ENCODE peak calls at places on chromosomes 6 and 20, in four cellular contexts. One of them, this sample, is unnamed.

GRCh38 chr6:25175216-25175615 is 104.0 kb upstream of the CARMIL1 start:
- DNase-seq in GM12878: no peak
- DNase-seq in H1: no peak
- DNase-seq in HepG2: no peak
- DNase-seq in this sample: peak

GRCh38 chr6:32624565-32624964 is 12.6 kb upstream of the HLA-DQA1 start:
- DNase-seq in GM12878: no peak
- DNase-seq in H1: no peak
- DNase-seq in HepG2: no peak
- DNase-seq in this sample: no peak

GRCh38 chr6:145673504-145673903 is 61.8 kb downstream of the EPM2A start:
- DNase-seq in GM12878: no peak
- DNase-seq in H1: no peak
- DNase-seq in HepG2: peak
- DNase-seq in this sample: no peak

GRCh38 chr20:2838170-2838797 is 2.2 kb downstream of the PCED1A start:
- DNase-seq in GM12878: peak
- DNase-seq in H1: no peak
- DNase-seq in HepG2: no peak
- DNase-seq in this sample: no peak

GRCh38 chr20:49501917-49502316 is 19.4 kb upstream of the KCNB1 start:
- DNase-seq in GM12878: no peak
- DNase-seq in H1: no peak
- DNase-seq in HepG2: peak
- DNase-seq in this sample: peak

GRCh38 chr20:25195962-25196700 is 619 bp downstream of the ENTPD6 start:
- DNase-seq in GM12878: no peak
- DNase-seq in H1: peak
- DNase-seq in HepG2: peak
- DNase-seq in this sample: peak

GRCh38 chr6:139883776-139884175 is 509.3 kb upstream of the CITED2 start:
- DNase-seq in GM12878: no peak
- DNase-seq in H1: no peak
- DNase-seq in HepG2: no peak
- DNase-seq in this sample: no peak

GRCh38 chr6:40990301-40990700 is 48.7 kb downstream of the UNC5CL start:
- DNase-seq in GM12878: no peak
- DNase-seq in H1: no peak
- DNase-seq in HepG2: no peak
- DNase-seq in this sample: no peak

GRCh38 chr20:49452011-49452482 is 30.4 kb downstream of the KCNB1 start:
- DNase-seq in GM12878: no peak
- DNase-seq in H1: no peak
- DNase-seq in HepG2: no peak
- DNase-seq in this sample: no peak

GRCh38 chr20:45325367-45325766 is 17.3 kb upstream of the MATN4 start:
- DNase-seq in GM12878: no peak
- DNase-seq in H1: no peak
- DNase-seq in HepG2: no peak
- DNase-seq in this sample: no peak

GRCh38 chr20:37903317-37904007 is 535 bp downstream of the VSTM2L start:
- DNase-seq in GM12878: no peak
- DNase-seq in H1: peak
- DNase-seq in HepG2: no peak
- DNase-seq in this sample: peak

GRCh38 chr6:165895421-165896165 is 232.6 kb upstream of the PDE10A start:
- DNase-seq in GM12878: no peak
- DNase-seq in H1: no peak
- DNase-seq in HepG2: no peak
- DNase-seq in this sample: no peak

GRCh38 chr20:53805895-53806384 is 212.3 kb upstream of the ZNF217 start:
- DNase-seq in GM12878: no peak
- DNase-seq in H1: no peak
- DNase-seq in HepG2: no peak
- DNase-seq in this sample: peak

GRCh38 chr6:156731436-156731835 is 45.7 kb upstream of the ARID1B start:
- DNase-seq in GM12878: no peak
- DNase-seq in H1: no peak
- DNase-seq in HepG2: no peak
- DNase-seq in this sample: peak

GRCh38 chr6:101195581-101195980 is 197.9 kb upstream of the GRIK2 start:
- DNase-seq in GM12878: no peak
- DNase-seq in H1: no peak
- DNase-seq in HepG2: no peak
- DNase-seq in this sample: no peak

GRCh38 chr6:89530982-89531381 is 98.0 kb downstream of the ANKRD6 start:
- DNase-seq in GM12878: no peak
- DNase-seq in H1: no peak
- DNase-seq in HepG2: no peak
- DNase-seq in this sample: no peak

GRCh38 chr6:126285871-126286270 is 54.0 kb upstream of the CENPW start:
- DNase-seq in GM12878: no peak
- DNase-seq in H1: no peak
- DNase-seq in HepG2: no peak
- DNase-seq in this sample: no peak

GRCh38 chr6:113383701-113384100 is 473.4 kb upstream of the MARCKS start:
- DNase-seq in GM12878: no peak
- DNase-seq in H1: no peak
- DNase-seq in HepG2: no peak
- DNase-seq in this sample: no peak

GRCh38 chr6:110661426-110661825 is 153.8 kb downstream of the CDK19 start:
- DNase-seq in GM12878: no peak
- DNase-seq in H1: no peak
- DNase-seq in HepG2: no peak
- DNase-seq in this sample: no peak

GRCh38 chr6:30121446-30122065 is 8.7 kb upstream of the TRIM31 start:
- DNase-seq in GM12878: no peak
- DNase-seq in H1: no peak
- DNase-seq in HepG2: no peak
- DNase-seq in this sample: no peak

GRCh38 chr6:53441035-53441493 is 92.3 kb upstream of the ELOVL5 start:
- DNase-seq in GM12878: no peak
- DNase-seq in H1: no peak
- DNase-seq in HepG2: no peak
- DNase-seq in this sample: no peak

GRCh38 chr20:11140359-11140758 is 466.6 kb upstream of the JAG1 start:
- DNase-seq in GM12878: no peak
- DNase-seq in H1: no peak
- DNase-seq in HepG2: no peak
- DNase-seq in this sample: no peak

GRCh38 chr6:161135695-161136591 is 137.9 kb downstream of the AGPAT4 start:
- DNase-seq in GM12878: peak
- DNase-seq in H1: no peak
- DNase-seq in HepG2: peak
- DNase-seq in this sample: no peak

GRCh38 chr6:168967556-168967955 is 286.1 kb downstream of the THBS2 start:
- DNase-seq in GM12878: no peak
- DNase-seq in H1: no peak
- DNase-seq in HepG2: no peak
- DNase-seq in this sample: no peak

GRCh38 chr20:50110141-50111047 is 2.6 kb downstream of the UBE2V1 start:
- DNase-seq in GM12878: peak
- DNase-seq in H1: no peak
- DNase-seq in HepG2: peak
- DNase-seq in this sample: peak

GRCh38 chr6:5093231-5094015 is 8.3 kb downstream of the PPP1R3G start:
- DNase-seq in GM12878: no peak
- DNase-seq in H1: no peak
- DNase-seq in HepG2: no peak
- DNase-seq in this sample: no peak

GRCh38 chr6:111423960-111424846 is 58.8 kb downstream of the REV3L start:
- DNase-seq in GM12878: no peak
- DNase-seq in H1: no peak
- DNase-seq in HepG2: no peak
- DNase-seq in this sample: no peak

GRCh38 chr6:40962241-40962640 is 76.8 kb downstream of the UNC5CL start:
- DNase-seq in GM12878: peak
- DNase-seq in H1: no peak
- DNase-seq in HepG2: peak
- DNase-seq in this sample: peak

GRCh38 chr20:51497542-51498467 is 44.7 kb downstream of the NFATC2 start:
- DNase-seq in GM12878: peak
- DNase-seq in H1: no peak
- DNase-seq in HepG2: no peak
- DNase-seq in this sample: no peak

GRCh38 chr6:38113810-38114577 is 294.5 kb downstream of the ZFAND3 start:
- DNase-seq in GM12878: no peak
- DNase-seq in H1: no peak
- DNase-seq in HepG2: no peak
- DNase-seq in this sample: no peak

GRCh38 chr6:5507056-5507722 is 245.9 kb downstream of the FARS2 start:
- DNase-seq in GM12878: peak
- DNase-seq in H1: no peak
- DNase-seq in HepG2: no peak
- DNase-seq in this sample: no peak

GRCh38 chr20:34141293-34141692 is 29.2 kb upstream of the EIF2S2 start:
- DNase-seq in GM12878: no peak
- DNase-seq in H1: no peak
- DNase-seq in HepG2: no peak
- DNase-seq in this sample: no peak

GRCh38 chr20:26208296-26209091 is 511.8 kb upstream of the ZNF337 start:
- DNase-seq in GM12878: no peak
- DNase-seq in H1: peak
- DNase-seq in HepG2: no peak
- DNase-seq in this sample: no peak

GRCh38 chr20:45059022-45059728 is 41.8 kb downstream of the KCNS1 start:
- DNase-seq in GM12878: no peak
- DNase-seq in H1: no peak
- DNase-seq in HepG2: no peak
- DNase-seq in this sample: no peak

GRCh38 chr6:142013286-142013685 is 119.4 kb upstream of the GJE1 start:
- DNase-seq in GM12878: no peak
- DNase-seq in H1: no peak
- DNase-seq in HepG2: no peak
- DNase-seq in this sample: peak

GRCh38 chr6:16105874-16106273 is 23.0 kb upstream of the MYLIP start:
- DNase-seq in GM12878: no peak
- DNase-seq in H1: no peak
- DNase-seq in HepG2: no peak
- DNase-seq in this sample: no peak

GRCh38 chr6:16105056-16105455 is 23.8 kb upstream of the MYLIP start:
- DNase-seq in GM12878: no peak
- DNase-seq in H1: no peak
- DNase-seq in HepG2: no peak
- DNase-seq in this sample: no peak

GRCh38 chr6:16104624-16105023 is 24.3 kb upstream of the MYLIP start:
- DNase-seq in GM12878: no peak
- DNase-seq in H1: no peak
- DNase-seq in HepG2: no peak
- DNase-seq in this sample: no peak

GRCh38 chr6:16102208-16102607 is 26.7 kb upstream of the MYLIP start:
- DNase-seq in GM12878: no peak
- DNase-seq in H1: no peak
- DNase-seq in HepG2: no peak
- DNase-seq in this sample: no peak

DNA sequence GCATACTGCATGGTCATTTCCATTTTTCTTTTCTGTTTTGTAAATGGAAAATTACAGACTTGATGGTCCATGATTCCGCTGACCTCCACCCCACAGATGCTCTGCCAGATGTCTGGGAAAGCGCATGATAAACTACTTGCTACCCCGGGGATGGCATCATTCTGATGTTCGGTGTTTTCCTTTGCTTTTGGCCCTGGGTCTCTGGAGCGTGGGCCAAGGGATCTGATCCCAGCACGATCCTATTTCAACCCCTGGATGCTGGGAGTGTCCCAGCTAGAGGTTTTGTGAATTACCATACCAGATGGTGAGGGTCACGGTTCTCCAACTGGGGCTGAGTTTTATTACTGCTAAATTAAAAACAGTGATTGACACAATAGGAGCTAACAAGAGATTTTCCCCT is 25.2 kb upstream of the MYLIP start:
- DNase-seq in GM12878: no peak
- DNase-seq in H1: no peak
- DNase-seq in HepG2: no peak
- DNase-seq in this sample: no peak
- TF ChIP-seq CHD2 in GM12878: no peak
- TF ChIP-seq CHD2 in H1: no peak
- TF ChIP-seq CHD2 in HepG2: no peak
- TF ChIP-seq CHD2 in this sample: no peak

GRCh38 chr6:149317656-149318571 is at the start of gene TAB2:
- DNase-seq in GM12878: no peak
- DNase-seq in H1: peak
- DNase-seq in HepG2: no peak
- DNase-seq in this sample: no peak
- TF ChIP-seq CHD2 in GM12878: peak
- TF ChIP-seq CHD2 in H1: peak
- TF ChIP-seq CHD2 in HepG2: no peak
- TF ChIP-seq CHD2 in this sample: no peak

GRCh38 chr6:10725046-10725445 is 2.2 kb downstream of the TMEM14C start:
- DNase-seq in GM12878: no peak
- DNase-seq in H1: no peak
- DNase-seq in HepG2: no peak
- DNase-seq in this sample: no peak

GRCh38 chr6:10720229-10720959 is 2.5 kb upstream of the TMEM14C start:
- DNase-seq in GM12878: no peak
- DNase-seq in H1: no peak
- DNase-seq in HepG2: peak
- DNase-seq in this sample: no peak

GRCh38 chr6:10721850-10722569 is 860 bp upstream of the TMEM14C start:
- DNase-seq in GM12878: no peak
- DNase-seq in H1: no peak
- DNase-seq in HepG2: peak
- DNase-seq in this sample: no peak

GRCh38 chr6:10722820-10723651 is at the start of gene TMEM14C:
- DNase-seq in GM12878: peak
- DNase-seq in H1: peak
- DNase-seq in HepG2: peak
- DNase-seq in this sample: peak

GRCh38 chr6:10722570-10722819 is 375 bp upstream of the TMEM14C start:
- DNase-seq in GM12878: no peak
- DNase-seq in H1: no peak
- DNase-seq in HepG2: no peak
- DNase-seq in this sample: no peak
- TF ChIP-seq CHD2 in GM12878: no peak
- TF ChIP-seq CHD2 in H1: no peak
- TF ChIP-seq CHD2 in HepG2: no peak
- TF ChIP-seq CHD2 in this sample: no peak

GRCh38 chr6:130293800-130294199 is 71.0 kb upstream of the SAMD3 start:
- DNase-seq in GM12878: peak
- DNase-seq in H1: no peak
- DNase-seq in HepG2: peak
- DNase-seq in this sample: peak

GRCh38 chr6:130282234-130282995 is 59.7 kb upstream of the SAMD3 start:
- DNase-seq in GM12878: no peak
- DNase-seq in H1: no peak
- DNase-seq in HepG2: peak
- DNase-seq in this sample: no peak

DNA sequence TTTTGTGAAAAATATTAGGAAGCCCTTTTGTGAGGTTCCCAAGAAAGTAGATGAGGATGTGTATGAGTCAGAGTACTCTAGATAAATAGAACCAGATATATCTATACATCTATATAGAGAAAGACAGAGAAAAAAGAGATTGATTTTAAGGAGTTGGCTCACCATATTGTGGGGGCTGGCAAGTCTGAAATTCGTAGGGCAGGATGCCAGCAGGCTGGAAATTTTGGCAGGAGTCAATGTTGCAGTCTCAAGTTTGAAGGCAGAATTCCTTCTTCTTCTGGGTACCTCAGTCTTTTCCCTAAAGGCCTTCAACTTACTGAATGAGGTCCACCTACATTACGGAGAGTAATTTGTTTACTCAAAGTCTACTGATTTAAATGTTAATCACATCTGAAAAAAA is 65.3 kb upstream of the SAMD3 start:
- DNase-seq in GM12878: no peak
- DNase-seq in H1: no peak
- DNase-seq in HepG2: no peak
- DNase-seq in this sample: no peak
- TF ChIP-seq CHD2 in GM12878: no peak
- TF ChIP-seq CHD2 in H1: no peak
- TF ChIP-seq CHD2 in HepG2: no peak
- TF ChIP-seq CHD2 in this sample: no peak